ENCODE peak calls at places on chromosomes 6 and 20, in nine cellular contexts. One of them, this sample, is unnamed.

GRCh38 chr6:34947561-34947960 is 58.5 kb downstream of the ANKS1A start:
- DNase-seq in lung: no peak
- DNase-seq in head of caudate nucleus: no peak
- DNase-seq in KG1: no peak
- DNase-seq in NCI-H1105: no peak
- DNase-seq in NCI-H2081 treated with DMSO at 0.1 percent for 48 hours: no peak
- DNase-seq in NCI-H460: no peak
- DNase-seq in mesothelial cell of epicardium: no peak
- DNase-seq in lower lobe of right lung: no peak
- DNase-seq in this sample: no peak

GRCh38 chr6:137736919-137737318 is 130.1 kb upstream of the TNFAIP3 start:
- DNase-seq in lower lobe of right lung: no peak
- DNase-seq in head of caudate nucleus: no peak
- DNase-seq in NCI-H2081 treated with DMSO at 0.1 percent for 48 hours: no peak
- DNase-seq in lung: no peak
- DNase-seq in NCI-H460: peak
- DNase-seq in mesothelial cell of epicardium: no peak
- DNase-seq in NCI-H1105: no peak
- DNase-seq in KG1: no peak
- DNase-seq in this sample: no peak

GRCh38 chr20:45592574-45593189 is 13.6 kb upstream of the WFDC8 start:
- DNase-seq in NCI-H460: peak
- DNase-seq in NCI-H2081 treated with DMSO at 0.1 percent for 48 hours: no peak
- DNase-seq in lower lobe of right lung: no peak
- DNase-seq in lung: no peak
- DNase-seq in mesothelial cell of epicardium: no peak
- DNase-seq in NCI-H1105: peak
- DNase-seq in head of caudate nucleus: no peak
- DNase-seq in KG1: peak
- DNase-seq in this sample: no peak

GRCh38 chr6:113909224-113909856 is 52.2 kb downstream of the MARCKS start:
- DNase-seq in NCI-H2081 treated with DMSO at 0.1 percent for 48 hours: peak
- DNase-seq in head of caudate nucleus: no peak
- DNase-seq in lower lobe of right lung: no peak
- DNase-seq in lung: no peak
- DNase-seq in mesothelial cell of epicardium: no peak
- DNase-seq in KG1: peak
- DNase-seq in NCI-H460: peak
- DNase-seq in NCI-H1105: peak
- DNase-seq in this sample: no peak

GRCh38 chr6:99519446-99519845 is 4.2 kb upstream of the USP45 start:
- DNase-seq in NCI-H1105: no peak
- DNase-seq in KG1: no peak
- DNase-seq in mesothelial cell of epicardium: no peak
- DNase-seq in lower lobe of right lung: no peak
- DNase-seq in NCI-H2081 treated with DMSO at 0.1 percent for 48 hours: no peak
- DNase-seq in head of caudate nucleus: no peak
- DNase-seq in lung: no peak
- DNase-seq in NCI-H460: no peak
- DNase-seq in this sample: no peak

GRCh38 chr6:25476126-25476525 is 175.9 kb upstream of the SCGN start:
- DNase-seq in NCI-H460: no peak
- DNase-seq in mesothelial cell of epicardium: no peak
- DNase-seq in head of caudate nucleus: no peak
- DNase-seq in NCI-H2081 treated with DMSO at 0.1 percent for 48 hours: no peak
- DNase-seq in lung: no peak
- DNase-seq in KG1: no peak
- DNase-seq in NCI-H1105: no peak
- DNase-seq in lower lobe of right lung: no peak
- DNase-seq in this sample: no peak

GRCh38 chr6:82705579-82705978 is 342.0 kb downstream of the TPBG start:
- DNase-seq in lung: no peak
- DNase-seq in mesothelial cell of epicardium: no peak
- DNase-seq in NCI-H1105: no peak
- DNase-seq in NCI-H2081 treated with DMSO at 0.1 percent for 48 hours: no peak
- DNase-seq in head of caudate nucleus: no peak
- DNase-seq in lower lobe of right lung: no peak
- DNase-seq in KG1: no peak
- DNase-seq in NCI-H460: no peak
- DNase-seq in this sample: no peak

GRCh38 chr6:169243154-169243553 is 10.5 kb downstream of the THBS2 start:
- DNase-seq in KG1: no peak
- DNase-seq in lung: no peak
- DNase-seq in lower lobe of right lung: no peak
- DNase-seq in NCI-H2081 treated with DMSO at 0.1 percent for 48 hours: no peak
- DNase-seq in mesothelial cell of epicardium: no peak
- DNase-seq in head of caudate nucleus: no peak
- DNase-seq in NCI-H460: no peak
- DNase-seq in NCI-H1105: no peak
- DNase-seq in this sample: no peak

GRCh38 chr6:56490994-56491393 is 151.7 kb downstream of the DST start:
- DNase-seq in head of caudate nucleus: no peak
- DNase-seq in mesothelial cell of epicardium: no peak
- DNase-seq in KG1: no peak
- DNase-seq in lung: no peak
- DNase-seq in NCI-H460: peak
- DNase-seq in NCI-H2081 treated with DMSO at 0.1 percent for 48 hours: no peak
- DNase-seq in lower lobe of right lung: no peak
- DNase-seq in NCI-H1105: no peak
- DNase-seq in this sample: no peak

GRCh38 chr6:3744211-3744900 is 7.2 kb downstream of the PXDC1 start:
- DNase-seq in lower lobe of right lung: no peak
- DNase-seq in NCI-H460: no peak
- DNase-seq in KG1: no peak
- DNase-seq in NCI-H1105: no peak
- DNase-seq in lung: no peak
- DNase-seq in head of caudate nucleus: no peak
- DNase-seq in mesothelial cell of epicardium: no peak
- DNase-seq in NCI-H2081 treated with DMSO at 0.1 percent for 48 hours: no peak
- DNase-seq in this sample: no peak

GRCh38 chr6:40948598-40948997 is 90.4 kb downstream of the UNC5CL start:
- DNase-seq in head of caudate nucleus: no peak
- DNase-seq in lung: no peak
- DNase-seq in lower lobe of right lung: no peak
- DNase-seq in NCI-H460: no peak
- DNase-seq in NCI-H2081 treated with DMSO at 0.1 percent for 48 hours: no peak
- DNase-seq in mesothelial cell of epicardium: no peak
- DNase-seq in KG1: no peak
- DNase-seq in NCI-H1105: no peak
- DNase-seq in this sample: no peak

GRCh38 chr20:21048841-21049273 is 57.3 kb downstream of the LINC00237 start:
- DNase-seq in lung: no peak
- DNase-seq in mesothelial cell of epicardium: no peak
- DNase-seq in KG1: peak
- DNase-seq in head of caudate nucleus: peak
- DNase-seq in NCI-H2081 treated with DMSO at 0.1 percent for 48 hours: no peak
- DNase-seq in lower lobe of right lung: peak
- DNase-seq in NCI-H1105: no peak
- DNase-seq in NCI-H460: peak
- DNase-seq in this sample: no peak

GRCh38 chr20:1811621-1812498 is 83.3 kb upstream of the SIRPA start:
- DNase-seq in NCI-H1105: no peak
- DNase-seq in KG1: no peak
- DNase-seq in mesothelial cell of epicardium: no peak
- DNase-seq in lung: no peak
- DNase-seq in NCI-H2081 treated with DMSO at 0.1 percent for 48 hours: no peak
- DNase-seq in lower lobe of right lung: no peak
- DNase-seq in head of caudate nucleus: no peak
- DNase-seq in NCI-H460: no peak
- DNase-seq in this sample: no peak

GRCh38 chr6:5303711-5304110 is 42.4 kb downstream of the FARS2 start:
- DNase-seq in mesothelial cell of epicardium: no peak
- DNase-seq in KG1: no peak
- DNase-seq in lower lobe of right lung: no peak
- DNase-seq in NCI-H460: no peak
- DNase-seq in head of caudate nucleus: no peak
- DNase-seq in NCI-H1105: no peak
- DNase-seq in lung: no peak
- DNase-seq in NCI-H2081 treated with DMSO at 0.1 percent for 48 hours: no peak
- DNase-seq in this sample: no peak

This sample was measured in progenitor cell of endocrine pancreas.